ENCODE peak calls at places on chromosomes 12 and 14, in five cellular contexts. O, V, A, H and P are unnamed samples.

GRCh38 chr14:24264298-24264697 is 1.3 kb upstream of the TGM1 start:
- DNase-seq in O (no peak), V (no peak), A (peak), H (no peak), P (no peak)

GRCh38 chr12:107549786-107550480 is 135.7 kb upstream of the PWP1 start:
- DNase-seq in O (no peak), V (no peak), A (no peak), H (no peak), P (no peak)

GRCh38 chr14:71695603-71696350 is 236.5 kb upstream of the RGS6 start:
- DNase-seq in O (no peak), V (no peak), A (no peak), H (no peak), P (no peak)

GRCh38 chr12:122593910-122594309 is 66.9 kb downstream of the KNTC1 start:
- DNase-seq in O (no peak), V (no peak), A (no peak), H (no peak), P (no peak)

GRCh38 chr12:101925352-101925751 is 48.0 kb downstream of the DRAM1 start:
- DNase-seq in O (peak), V (peak), A (peak), H (no peak), P (no peak)

GRCh38 chr14:82398313-82398712 is 864.7 kb upstream of the SEL1L start:
- DNase-seq in O (no peak), V (no peak), A (no peak), H (no peak), P (no peak)

GRCh38 chr12:57058454-57058853 is 8.5 kb upstream of the MYO1A start:
- DNase-seq in O (no peak), V (no peak), A (no peak), H (no peak), P (no peak)

GRCh38 chr12:29517265-29517664 is 19.8 kb upstream of the OVCH1 start:
- DNase-seq in O (no peak), V (no peak), A (peak), H (no peak), P (no peak)

GRCh38 chr12:19402743-19403400 is 36.4 kb upstream of the AEBP2 start:
- DNase-seq in O (no peak), V (peak), A (peak), H (no peak), P (no peak)

GRCh38 chr12:107396991-107397390 is 288.6 kb upstream of the PWP1 start:
- DNase-seq in O (no peak), V (peak), A (peak), H (no peak), P (no peak)

GRCh38 chr12:120265203-120265482 is 387 bp downstream of the PXN start:
- DNase-seq in O (no peak), V (no peak), A (no peak), H (no peak), P (no peak)

GRCh38 chr12:63965936-63966602 is 121.6 kb downstream of the SRGAP1 start:
- DNase-seq in O (no peak), V (peak), A (no peak), H (no peak), P (no peak)

GRCh38 chr14:34593740-34594375 is 36.1 kb downstream of the SNX6 start:
- DNase-seq in O (no peak), V (peak), A (no peak), H (no peak), P (no peak)

GRCh38 chr12:5220835-5221234 is 177.2 kb downstream of the KCNA5 start:
- DNase-seq in O (no peak), V (peak), A (no peak), H (no peak), P (no peak)

GRCh38 chr14:51189600-51190376 is 50.3 kb upstream of the TMX1 start:
- DNase-seq in O (no peak), V (no peak), A (no peak), H (no peak), P (no peak)

GRCh38 chr12:104738371-104738710 is 219.7 kb downstream of the SLC41A2 start:
- DNase-seq in O (no peak), V (no peak), A (peak), H (no peak), P (no peak)

GRCh38 chr12:13183621-13184020 is 12.9 kb upstream of the EMP1 start:
- DNase-seq in O (no peak), V (no peak), A (no peak), H (no peak), P (no peak)

GRCh38 chr12:115451785-115452736 is 768.1 kb upstream of the TBX3 start:
- DNase-seq in O (peak), V (no peak), A (peak), H (no peak), P (no peak)

GRCh38 chr14:75615200-75615599 is 36.8 kb downstream of the FLVCR2 start:
- DNase-seq in O (no peak), V (no peak), A (no peak), H (no peak), P (no peak)

GRCh38 chr12:108129017-108129812 is at the start of gene WSCD2:
- DNase-seq in O (peak), V (peak), A (peak), H (peak), P (no peak)

GRCh38 chr12:63944586-63945228 is 100.2 kb downstream of the SRGAP1 start:
- DNase-seq in O (no peak), V (no peak), A (no peak), H (no peak), P (no peak)